ENCODE peak calls at places on chromosomes 2 and 18, in five cellular contexts. N is kidney epithelial cell, I is SW 1271, U is Kasumi-1, W is Peyer's patch. C is an unnamed sample.

GRCh38 chr2:105139556-105140236 is 101.8 kb downstream of the MRPS9 start:
- DNase-seq in U (no peak), N (no peak), I (no peak), W (no peak), C (no peak)

GRCh38 chr2:215692387-215693079 is 256.7 kb upstream of the FN1 start:
- DNase-seq in N (no peak), I (no peak), U (no peak), W (no peak), C (no peak)

GRCh38 chr2:172196768-172197322 is 94.1 kb upstream of the DLX2 start:
- DNase-seq in N (no peak), U (no peak), W (peak), I (no peak), C (no peak)

GRCh38 chr18:59229191-59229590 is 9.2 kb downstream of the GRP start:
- DNase-seq in W (no peak), U (no peak), I (no peak), N (no peak), C (no peak)

GRCh38 chr2:207113403-207113802 is 52.3 kb downstream of the KLF7 start:
- DNase-seq in I (no peak), W (no peak), N (no peak), U (no peak), C (no peak)

GRCh38 chr18:40414155-40414754 is 1540.8 kb upstream of the PIK3C3 start:
- DNase-seq in W (no peak), I (no peak), N (no peak), U (no peak), C (no peak)

GRCh38 chr2:44247924-44248323 is 27.4 kb upstream of the SLC3A1 start:
- DNase-seq in U (no peak), W (no peak), N (no peak), I (no peak), C (no peak)

GRCh38 chr2:36357506-36358316 is 2.1 kb downstream of the CRIM1 start:
- DNase-seq in N (peak), U (peak), W (peak), I (peak), C (peak)

GRCh38 chr2:73013941-73014340 is 57.6 kb downstream of the SFXN5 start:
- DNase-seq in N (no peak), W (no peak), U (no peak), I (no peak), C (no peak)

GRCh38 chr2:241519669-241520068 is 11.3 kb upstream of the STK25 start:
- DNase-seq in N (no peak), U (no peak), W (no peak), I (no peak), C (no peak)

GRCh38 chr2:197504000-197504399 is 3.8 kb downstream of the HSPE1 start:
- DNase-seq in I (no peak), N (no peak), W (no peak), U (no peak), C (no peak)

GRCh38 chr2:113869253-113869652 is 20.6 kb upstream of the ACTR3 start:
- DNase-seq in U (no peak), W (no peak), N (no peak), I (no peak), C (no peak)

GRCh38 chr18:59900222-59901128 is 679 bp downstream of the PMAIP1 start:
- DNase-seq in I (peak), W (peak), N (no peak), U (peak), C (no peak)

GRCh38 chr18:76466410-76466991 is 28.5 kb downstream of the ZNF516 start:
- DNase-seq in W (no peak), I (no peak), N (no peak), U (no peak), C (peak)

GRCh38 chr2:159737917-159738296 is 25.6 kb downstream of the MARCHF7 start:
- DNase-seq in U (no peak), I (no peak), W (no peak), N (no peak), C (no peak)

GRCh38 chr2:74577448-74577847 is 22.9 kb downstream of the DOK1 start:
- DNase-seq in N (no peak), I (no peak), U (peak), W (no peak), C (no peak)

GRCh38 chr2:54720563-54720962 is 2.9 kb upstream of the EML6 start:
- DNase-seq in W (no peak), I (no peak), N (no peak), U (no peak), C (no peak)

GRCh38 chr2:106144621-106145331 is 49.3 kb downstream of the UXS1 start:
- DNase-seq in N (no peak), I (no peak), U (no peak), W (no peak), C (no peak)

GRCh38 chr18:11872479-11873136 is 21.4 kb downstream of the CHMP1B start:
- DNase-seq in W (peak), I (no peak), U (peak), N (no peak), C (no peak)

GRCh38 chr2:146623771-146624170 is 1221.1 kb upstream of the ACVR2A start:
- DNase-seq in W (no peak), I (no peak), U (no peak), N (no peak), C (no peak)

GRCh38 chr2:81250270-81250669 is 945.7 kb upstream of the LRRTM1 start:
- DNase-seq in W (no peak), U (no peak), N (no peak), I (no peak), C (no peak)

GRCh38 chr2:230774348-230774951 is 61.8 kb downstream of the CAB39 start:
- DNase-seq in W (no peak), N (no peak), U (no peak), I (peak), C (no peak)

GRCh38 chr2:105824446-105824845 is 79.7 kb downstream of the NCK2 start:
- DNase-seq in W (no peak), U (no peak), I (no peak), N (no peak), C (no peak)

GRCh38 chr2:39304200-39304599 is 60.4 kb upstream of the CDKL4 start:
- DNase-seq in W (no peak), N (no peak), U (no peak), I (no peak), C (no peak)

GRCh38 chr2:151766421-151767153 is 32.3 kb upstream of the NEB start:
- DNase-seq in I (no peak), U (no peak), N (no peak), W (no peak), C (no peak)

GRCh38 chr18:75036941-75037516 is 171.9 kb downstream of the PTGR3 start:
- DNase-seq in N (no peak), I (no peak), U (no peak), W (no peak), C (no peak)

GRCh38 chr18:62832282-62832681 is 116.9 kb downstream of the PHLPP1 start:
- DNase-seq in W (no peak), I (no peak), U (peak), N (no peak), C (no peak)

GRCh38 chr2:67378555-67378954 is 18.6 kb upstream of the ETAA1 start:
- DNase-seq in W (no peak), I (no peak), U (no peak), N (no peak), C (no peak)

GRCh38 chr2:168713325-168713724 is 89.1 kb upstream of the NOSTRIN start:
- DNase-seq in U (no peak), N (no peak), W (no peak), I (no peak), C (no peak)

GRCh38 chr2:36404312-36404711 is 48.7 kb downstream of the CRIM1 start:
- DNase-seq in I (no peak), W (no peak), N (peak), U (no peak), C (no peak)

GRCh38 chr2:130385709-130386108 is 29.9 kb downstream of the PTPN18 start:
- DNase-seq in I (no peak), U (no peak), N (no peak), W (peak), C (no peak)

GRCh38 chr18:33761363-33761762 is 183.3 kb downstream of the ASXL3 start:
- DNase-seq in W (peak), U (peak), I (no peak), N (no peak), C (no peak)

GRCh38 chr2:230441188-230441897 is 25.3 kb downstream of the SP100 start:
- DNase-seq in N (no peak), U (no peak), W (peak), I (no peak), C (no peak)

GRCh38 chr18:37430346-37431076 is 135.1 kb downstream of the CELF4 start:
- DNase-seq in U (peak), I (no peak), N (no peak), W (no peak), C (no peak)

GRCh38 chr2:149899390-149899789 is 311.8 kb upstream of the MMADHC start:
- DNase-seq in W (no peak), U (no peak), I (no peak), N (no peak), C (no peak)

GRCh38 chr2:64915510-64915900 is 73.7 kb upstream of the SLC1A4 start:
- DNase-seq in N (no peak), I (no peak), W (no peak), U (no peak), C (no peak)

GRCh38 chr2:65368464-65368863 is 63.9 kb downstream of the SPRED2 start:
- DNase-seq in I (no peak), U (no peak), N (no peak), W (no peak), C (no peak)

GRCh38 chr2:11004206-11004605 is 92.5 kb downstream of the KCNF1 start:
- DNase-seq in I (no peak), N (peak), U (no peak), W (no peak), C (no peak)

GRCh38 chr18:67600181-67600631 is 83.7 kb upstream of the DSEL start:
- DNase-seq in U (no peak), N (peak), W (no peak), I (no peak), C (no peak)

C was measured in coronary artery.